ENCODE peak calls at places on chromosome 2, in seven cellular contexts. X is effector memory CD4-positive, alpha-beta T cell; N is iPS DF 6.9; H is cardiac muscle cell; S is heart left ventricle; W is GM12878; I is CD4-positive, CD25-positive, alpha-beta regulatory T cell. F is an unnamed sample.

GRCh38 chr2:18171191-18172139 is 293.0 kb downstream of the KCNS3 start:
- DNase-seq in H (no peak), N (no peak), W (no peak), S (no peak), X (no peak), I (no peak), F (no peak)

GRCh38 chr2:236366406-236366805 is 102.2 kb upstream of the ASB18 start:
- DNase-seq in S (no peak), N (no peak), H (no peak), W (peak), I (peak), X (no peak), F (no peak)

GRCh38 chr2:67304300-67304890 is 92.7 kb upstream of the ETAA1 start:
- DNase-seq in S (no peak), N (no peak), H (no peak), I (no peak), X (no peak), W (no peak), F (peak)

GRCh38 chr2:62038980-62039771 is 133.7 kb downstream of the COMMD1 start:
- DNase-seq in W (peak), X (no peak), H (no peak), N (no peak), I (no peak), S (no peak), F (peak)

GRCh38 chr2:223055140-223055539 is 3.1 kb downstream of the KCNE4 start:
- DNase-seq in N (no peak), X (no peak), I (no peak), S (no peak), H (no peak), W (no peak), F (no peak)

GRCh38 chr2:240603846-240604245 is 17.3 kb downstream of the CAPN10 start:
- DNase-seq in N (no peak), S (no peak), I (no peak), W (no peak), H (no peak), X (no peak), F (no peak)

GRCh38 chr2:186780701-186781316 is 68.2 kb downstream of the ZSWIM2 start:
- DNase-seq in I (no peak), W (no peak), N (peak), S (no peak), H (peak), X (no peak), F (no peak)

GRCh38 chr2:127305985-127306585 is 12.1 kb upstream of the ERCC3 start:
- DNase-seq in N (no peak), H (no peak), S (no peak), W (no peak), I (no peak), X (no peak), F (no peak)

GRCh38 chr2:118855451-118856279 is 8.2 kb upstream of the EN1 start:
- DNase-seq in X (peak), S (peak), H (peak), W (no peak), N (no peak), I (peak), F (no peak)

GRCh38 chr2:188244383-188244782 is 47.3 kb upstream of the GULP1 start:
- DNase-seq in I (no peak), X (no peak), H (no peak), N (no peak), S (no peak), W (no peak), F (no peak)

GRCh38 chr2:241199897-241200821 is 11.7 kb downstream of the ANO7 start:
- DNase-seq in S (peak), W (no peak), H (no peak), X (no peak), I (no peak), N (no peak), F (no peak)

GRCh38 chr2:68489282-68489681 is 21.9 kb downstream of the APLF start:
- DNase-seq in H (no peak), N (no peak), W (no peak), I (no peak), X (no peak), S (no peak), F (no peak)

GRCh38 chr2:182915369-182916326 is 49.2 kb upstream of the FRZB start:
- DNase-seq in S (no peak), W (no peak), I (no peak), H (peak), N (no peak), X (no peak), F (no peak)
- H3K27ac ChIP-seq in S (peak), W (no peak), I (no peak), H (peak), N (no peak), X (no peak), F (peak)

DNA sequence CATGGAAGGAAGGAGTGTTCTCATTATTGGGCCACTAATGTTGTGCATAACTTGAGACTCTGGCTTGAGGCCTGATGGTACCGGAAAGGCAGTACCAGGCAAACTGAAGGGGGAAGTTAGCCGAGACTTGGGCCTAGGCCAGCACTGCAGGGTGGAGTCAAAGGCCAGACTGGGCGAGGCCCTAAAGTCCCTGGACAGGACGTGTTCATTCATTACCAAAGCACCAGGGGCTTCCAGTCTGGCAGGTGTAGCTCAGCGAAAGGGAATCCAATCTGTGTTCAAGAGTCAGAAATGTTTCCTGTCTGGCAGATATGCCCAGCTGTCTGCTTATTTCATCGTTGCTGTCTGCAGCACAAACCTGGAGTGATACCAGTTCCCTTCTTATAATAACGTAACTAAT is 4.7 kb upstream of the ITSN2 start:
- DNase-seq in S (peak), H (no peak), X (no peak), W (no peak), N (no peak), I (no peak), F (peak)
- H3K27ac ChIP-seq in S (peak), H (no peak), X (no peak), W (no peak), N (no peak), I (no peak), F (peak)

DNA sequence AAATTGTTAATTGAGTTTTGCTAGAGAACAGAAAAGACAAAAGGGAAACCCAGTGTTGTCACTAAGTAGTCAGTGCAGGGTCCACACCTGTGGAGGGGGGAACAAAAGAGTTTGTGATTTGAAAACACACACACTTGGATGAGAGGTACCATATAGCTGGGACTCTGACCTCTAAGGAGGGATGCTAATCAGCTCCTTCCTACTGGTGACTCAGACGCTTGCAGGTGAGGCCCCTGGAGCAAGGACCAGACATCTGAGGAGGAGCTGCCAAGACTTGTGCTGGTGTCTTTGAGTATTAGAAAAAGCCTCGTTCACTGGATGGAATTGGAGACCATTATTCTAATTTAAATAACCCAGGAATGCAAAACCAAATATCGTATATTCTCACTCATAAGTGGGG is 146.4 kb upstream of the MAP2 start:
- DNase-seq in X (no peak), H (no peak), S (no peak), W (no peak), I (no peak), N (no peak), F (no peak)
- H3K27ac ChIP-seq in X (no peak), H (no peak), S (no peak), W (no peak), I (no peak), N (no peak), F (no peak)

GRCh38 chr2:122519366-122519765 is 763.9 kb downstream of the TSN start:
- DNase-seq in N (no peak), H (no peak), W (no peak), S (no peak), X (no peak), I (no peak), F (no peak)
- H3K27ac ChIP-seq in N (no peak), H (no peak), W (no peak), S (no peak), X (no peak), I (no peak), F (no peak)

GRCh38 chr2:28103611-28104010 is 213.1 kb downstream of the BABAM2 start:
- DNase-seq in X (no peak), H (no peak), S (no peak), N (no peak), W (no peak), I (no peak), F (no peak)

GRCh38 chr2:28102455-28102874 is 211.9 kb downstream of the BABAM2 start:
- DNase-seq in W (no peak), S (no peak), I (no peak), X (no peak), N (no peak), H (no peak), F (no peak)

GRCh38 chr2:28101892-28102291 is 211.4 kb downstream of the BABAM2 start:
- DNase-seq in S (no peak), W (no peak), I (no peak), N (no peak), X (no peak), H (no peak), F (no peak)

GRCh38 chr2:28096421-28096820 is 205.9 kb downstream of the BABAM2 start:
- DNase-seq in N (no peak), S (no peak), W (no peak), I (no peak), H (no peak), X (no peak), F (no peak)

DNA sequence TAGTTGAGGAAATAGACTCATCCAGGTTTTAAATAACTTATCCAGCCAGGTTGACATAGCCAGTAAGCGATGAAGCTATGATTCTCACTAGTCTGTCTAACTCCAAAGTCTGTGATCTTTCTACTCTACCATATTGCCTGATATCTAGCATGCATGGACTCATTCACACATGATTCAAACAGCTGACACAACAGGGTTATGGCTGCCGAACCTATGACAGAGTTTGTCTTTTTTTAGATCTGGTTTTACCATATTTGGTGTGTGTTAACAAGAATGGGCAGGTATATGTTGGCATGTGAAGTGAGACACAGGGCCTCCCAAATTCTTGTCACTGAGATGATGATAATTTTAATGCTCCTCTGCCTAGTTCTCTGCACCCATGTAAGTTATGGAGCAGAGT is 210.6 kb downstream of the BABAM2 start:
- DNase-seq in S (no peak), W (no peak), X (no peak), H (no peak), N (no peak), I (no peak), F (peak)
- H3K27ac ChIP-seq in S (peak), W (no peak), X (no peak), H (no peak), N (no peak), I (no peak), F (peak)

GRCh38 chr2:219003267-219003634 is 10.0 kb upstream of the CRYBA2 start:
- DNase-seq in I (no peak), S (no peak), X (no peak), N (no peak), W (no peak), H (no peak), F (no peak)

GRCh38 chr2:219001100-219001576 is 7.9 kb upstream of the CRYBA2 start:
- DNase-seq in N (no peak), X (no peak), S (no peak), H (no peak), I (no peak), W (no peak), F (no peak)

GRCh38 chr2:219003979-219004378 is 10.8 kb upstream of the CRYBA2 start:
- DNase-seq in H (no peak), S (no peak), X (no peak), W (no peak), N (no peak), I (no peak), F (no peak)

GRCh38 chr2:219001577-219002394 is 8.6 kb upstream of the CRYBA2 start:
- DNase-seq in I (no peak), N (no peak), X (no peak), W (no peak), H (no peak), S (peak), F (no peak)

DNA sequence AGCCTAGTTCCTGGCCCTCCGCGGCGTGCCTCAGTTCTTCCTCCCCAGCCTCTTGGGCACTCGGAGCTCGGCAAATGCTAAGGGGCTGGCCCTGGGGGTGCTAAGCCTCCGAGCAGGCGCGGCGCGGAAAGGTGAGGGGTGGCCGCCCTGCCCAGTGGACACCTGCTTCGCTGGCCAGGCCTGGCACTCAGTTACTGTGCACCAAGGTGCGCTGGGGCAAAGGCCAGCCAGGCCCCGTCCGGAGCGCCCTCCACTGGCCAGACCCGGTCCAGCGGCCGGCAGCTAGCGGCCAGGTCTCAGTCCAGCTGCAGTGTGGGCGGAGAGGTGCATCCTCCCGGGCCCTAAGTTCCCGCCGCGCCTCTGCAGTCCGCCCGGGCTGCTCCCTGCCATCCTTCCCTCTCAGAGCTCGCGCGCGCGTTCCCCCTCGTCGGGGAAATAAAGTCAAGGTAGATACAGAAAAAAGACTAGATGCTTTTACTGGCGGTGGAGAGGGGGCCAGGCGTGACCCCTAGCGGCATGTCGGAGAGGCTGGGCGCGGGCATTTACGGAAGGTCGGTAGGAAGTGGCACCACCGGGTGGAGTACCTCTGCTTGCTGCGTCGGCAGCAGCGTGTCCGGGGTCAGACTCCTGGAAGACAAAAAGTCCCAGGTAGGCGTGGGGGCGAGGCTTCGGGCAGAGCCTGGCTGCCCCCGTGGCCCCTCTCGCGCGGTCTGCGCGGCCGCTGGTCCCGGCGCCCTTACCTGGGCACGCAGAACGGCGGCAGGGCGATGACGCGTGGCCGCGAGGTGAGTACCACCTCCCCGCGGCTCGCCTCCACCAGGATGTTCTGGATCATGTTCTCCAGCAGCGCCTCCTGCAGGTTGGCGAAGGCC is 9.4 kb upstream of the CRYBA2 start:
- DNase-seq in X (peak), S (no peak), I (no peak), H (peak), N (no peak), W (no peak), F (no peak)
- H3K27ac ChIP-seq in X (no peak), S (no peak), I (no peak), H (no peak), N (no peak), W (no peak), F (no peak)

DNA sequence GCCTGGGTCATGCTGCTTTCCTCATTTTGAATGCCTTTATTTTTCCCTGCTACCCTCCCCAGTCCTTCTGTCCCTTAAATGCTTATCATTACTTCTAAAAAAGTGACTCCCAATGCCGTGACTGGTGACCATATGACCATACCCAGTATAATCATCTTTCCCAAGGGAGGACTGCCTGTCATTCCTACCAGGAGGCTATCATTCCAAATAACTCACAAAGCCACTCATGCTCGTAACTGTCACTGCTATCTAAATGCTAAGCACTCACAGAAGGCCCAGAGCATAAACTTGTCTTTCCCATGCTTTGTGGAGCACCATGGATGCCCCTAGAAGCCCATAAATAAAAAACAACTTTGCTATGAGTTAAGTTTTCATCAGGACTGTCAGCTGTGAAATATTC is 38.7 kb upstream of the CREB1 start:
- DNase-seq in S (no peak), W (no peak), X (no peak), N (no peak), I (no peak), H (peak), F (no peak)
- H3K27ac ChIP-seq in S (peak), W (no peak), X (no peak), N (no peak), I (no peak), H (peak), F (no peak)

GRCh38 chr2:133607679-133608078 is 39.4 kb upstream of the NCKAP5 start:
- DNase-seq in I (no peak), X (no peak), N (no peak), H (no peak), S (no peak), W (no peak), F (peak)
- H3K27ac ChIP-seq in I (no peak), X (no peak), N (no peak), H (no peak), S (no peak), W (no peak), F (no peak)

GRCh38 chr2:229931241-229931640 is 8.9 kb downstream of the FBXO36 start:
- DNase-seq in H (no peak), N (no peak), S (no peak), I (no peak), X (no peak), W (no peak), F (no peak)

GRCh38 chr2:229927817-229928321 is 5.6 kb downstream of the FBXO36 start:
- DNase-seq in X (no peak), S (no peak), H (no peak), N (no peak), I (no peak), W (no peak), F (no peak)

DNA sequence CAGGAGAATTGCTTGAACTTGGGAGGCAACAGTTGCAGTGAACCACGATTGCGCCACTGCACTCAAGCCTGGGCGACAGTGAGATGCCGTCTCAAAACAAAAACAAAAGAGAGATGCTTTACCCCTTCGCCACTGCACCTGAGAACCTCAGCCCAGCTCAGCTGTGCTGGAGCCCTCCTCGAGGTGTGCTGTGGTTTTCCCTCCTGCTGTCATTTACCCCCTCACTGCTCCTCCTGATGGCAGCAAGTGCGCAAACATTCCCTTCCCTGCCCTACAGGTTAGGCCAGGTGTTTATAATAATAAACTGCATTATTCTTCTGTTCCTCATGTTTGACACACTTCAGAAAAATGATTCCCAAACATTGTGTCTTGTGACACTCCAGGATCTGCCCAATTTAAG is 8.4 kb downstream of the FBXO36 start:
- DNase-seq in N (no peak), S (no peak), H (no peak), I (no peak), W (no peak), X (no peak), F (no peak)
- H3K27ac ChIP-seq in N (no peak), S (no peak), H (no peak), I (no peak), W (no peak), X (no peak), F (no peak)

F was measured in epithelial cell of prostate.